ENCODE peak calls at places on chromosomes 16 and 17, in six cellular contexts. H is NCI-H1436; X is RCC 7860; V is lower leg skin; P is ELF-1; T is stimulated activated CD4-positive, alpha-beta T cell treated with anti-CD3 and anti-CD28 coated beads, TNF-alpha, amount 100 ng/mL, for 4 hours. F is an unnamed sample.

GRCh38 chr17:82049521-82049971 is 2.1 kb downstream of the RFNG start:
- DNase-seq in V (no peak), H (no peak), T (no peak), X (no peak), P (no peak), F (no peak)

GRCh38 chr17:73323622-73324455 is 12.0 kb upstream of the CDC42EP4 start:
- DNase-seq in T (no peak), P (peak; percentile 65), X (no peak), H (no peak), V (no peak), F (no peak)

GRCh38 chr16:3282103-3282746 is 1.1 kb upstream of the ZNF263 start:
- DNase-seq in H (peak; percentile 68), P (peak; percentile 91), X (no peak), V (peak; percentile 27), T (no peak), F (no peak)

GRCh38 chr17:17235212-17236174 is 1.5 kb downstream of the FLCN start:
- DNase-seq in P (peak; percentile 30), T (no peak), V (no peak), H (no peak), X (peak; percentile 70), F (no peak)

GRCh38 chr16:11576427-11577289 is 10.1 kb downstream of the LITAF start:
- DNase-seq in V (no peak), X (no peak), P (no peak), H (no peak), T (no peak), F (no peak)

GRCh38 chr16:19119564-19119963 is 5.8 kb downstream of the ITPRIPL2 start:
- DNase-seq in T (no peak), P (no peak), V (no peak), H (no peak), X (no peak), F (peak; percentile 85)

GRCh38 chr17:77880702-77881450 is 77.6 kb upstream of the TNRC6C start:
- DNase-seq in X (no peak), H (no peak), P (no peak), V (no peak), T (no peak), F (no peak)

GRCh38 chr16:3573146-3573815 is 3.9 kb downstream of the NLRC3 start:
- DNase-seq in X (no peak), V (no peak), T (no peak), H (no peak), P (no peak), F (no peak)

GRCh38 chr17:385836-386144 is 33.2 kb upstream of the RPH3AL start:
- DNase-seq in H (no peak), T (no peak), V (no peak), P (no peak), X (no peak), F (no peak)

GRCh38 chr16:13186813-13187212 is 285.4 kb downstream of the SHISA9 start:
- DNase-seq in T (no peak), P (peak; percentile 19), X (no peak), V (no peak), H (no peak), F (no peak)

GRCh38 chr17:59510611-59511010 is 54.8 kb upstream of the DHX40 start:
- DNase-seq in X (no peak), P (no peak), V (no peak), T (no peak), H (no peak), F (no peak)

GRCh38 chr16:84459517-84459894 is 45.0 kb downstream of the MEAK7 start:
- DNase-seq in T (no peak), H (no peak), X (no peak), V (no peak), P (no peak), F (no peak)

GRCh38 chr17:81030726-81031570 is 4.0 kb upstream of the BAIAP2 start:
- DNase-seq in V (no peak), H (no peak), X (peak; percentile 71), T (no peak), P (no peak), F (no peak)

GRCh38 chr17:77233635-77234334 is 93.0 kb downstream of the SEC14L1 start:
- DNase-seq in T (no peak), P (peak; percentile 64), X (peak; percentile 60), V (no peak), H (no peak), F (peak; percentile 29)

GRCh38 chr16:11587643-11588247 is 1.0 kb upstream of the LITAF start:
- DNase-seq in V (no peak), P (no peak), X (no peak), T (no peak), H (no peak), F (no peak)

GRCh38 chr17:4249452-4250029 is 14.2 kb downstream of the ANKFY1 start:
- DNase-seq in P (no peak), T (no peak), V (no peak), X (no peak), H (peak; percentile 19), F (no peak)

GRCh38 chr17:78507526-78507925 is 69.7 kb downstream of the DNAH17 start:
- DNase-seq in P (no peak), X (no peak), V (no peak), T (no peak), H (no peak), F (no peak)

GRCh38 chr17:80946449-80946848 is 45.2 kb upstream of the CHMP6 start:
- DNase-seq in T (no peak), H (no peak), X (no peak), P (no peak), V (no peak), F (no peak)

GRCh38 chr17:79594271-79594670 is 16.6 kb downstream of the RBFOX3 start:
- DNase-seq in V (no peak), P (no peak), T (no peak), X (no peak), H (no peak), F (no peak)

GRCh38 chr17:69524854-69525253 is 110.4 kb downstream of the MAP2K6 start:
- DNase-seq in X (no peak), H (no peak), T (no peak), P (no peak), V (no peak), F (no peak)

GRCh38 chr17:38322156-38322779 is 21.5 kb downstream of the GPR179 start:
- DNase-seq in X (peak; percentile 7), T (peak; percentile 55), H (peak; percentile 65), V (no peak), P (peak; percentile 49), F (peak; percentile 7)

GRCh38 chr17:63956296-63956920 is 16.3 kb downstream of the SCN4A start:
- DNase-seq in V (no peak), X (no peak), H (no peak), T (no peak), P (no peak), F (no peak)

GRCh38 chr17:40350410-40351184 is 13.9 kb downstream of the GJD3 start:
- DNase-seq in T (no peak), V (no peak), P (peak; percentile 79), H (peak; percentile 73), X (no peak), F (no peak)

GRCh38 chr17:8166731-8167130 is 4.0 kb upstream of the VAMP2 start:
- DNase-seq in H (no peak), X (no peak), P (no peak), V (no peak), T (no peak), F (no peak)

GRCh38 chr16:85104821-85105391 is 7.4 kb downstream of the CIBAR2 start:
- DNase-seq in H (no peak), T (no peak), X (no peak), V (no peak), P (no peak), F (no peak)